ENCODE peak calls at places on chromosomes 13 and 19, in eight cellular contexts. Q is GM12878, K is left ventricle myocardium inferior, M is IMR-90, U is tibial nerve, H is MM.1S, D is upper lobe of right lung, V is gastrocnemius medialis. B is an unnamed sample. For H3K4me1, the result is how much of the 10 kb centered on the place peaks cover.

GRCh38 chr19:34172661-34173144 is 399 bp downstream of the LSM14A start:
- DNase-seq in H (no peak), K (peak), Q (no peak), M (no peak), V (peak), D (no peak), U (no peak), B (no peak)

GRCh38 chr19:16457195-16457953 is 14.4 kb downstream of the EPS15L1 start:
- DNase-seq in H (no peak), M (peak), V (no peak), K (peak), Q (no peak), U (no peak), D (no peak), B (peak)

GRCh38 chr19:18610556-18611326 is 1.9 kb upstream of the TMEM59L start:
- DNase-seq in V (no peak), H (no peak), Q (no peak), U (no peak), K (no peak), D (no peak), M (no peak), B (peak)

GRCh38 chr13:26280295-26280694 is 26.4 kb downstream of the CDK8 start:
- DNase-seq in U (no peak), V (no peak), D (no peak), K (no peak), Q (no peak), H (no peak), M (peak), B (no peak)

GRCh38 chr19:11538232-11539036 is at the start of gene CNN1:
- DNase-seq in Q (no peak), H (no peak), U (no peak), K (peak), V (no peak), M (peak), D (no peak), B (peak)

GRCh38 chr19:19372656-19373416 is 32.6 kb upstream of the GATAD2A start:
- DNase-seq in M (peak), Q (no peak), H (peak), U (no peak), D (peak), K (peak), V (peak), B (peak)

GRCh38 chr13:23789576-23790346 is 99.4 kb downstream of the MIPEP start:
- DNase-seq in K (no peak), H (no peak), M (no peak), D (no peak), Q (no peak), U (no peak), V (no peak), B (no peak)

GRCh38 chr19:18414504-18415176 is 4.6 kb upstream of the SSBP4 start:
- DNase-seq in U (no peak), D (peak), V (no peak), M (no peak), H (no peak), Q (no peak), K (peak), B (peak)

GRCh38 chr19:1453525-1454371 is 3.8 kb downstream of the APC2 start:
- DNase-seq in D (no peak), Q (no peak), H (no peak), U (peak), V (no peak), K (no peak), M (no peak), B (no peak)

GRCh38 chr19:7729831-7730285 is 2.1 kb downstream of the CLEC4G start:
- DNase-seq in U (no peak), D (no peak), H (no peak), K (no peak), V (no peak), M (no peak), Q (no peak), B (peak)

GRCh38 chr19:14560776-14561108 is 11.1 kb downstream of the NDUFB7 start:
- DNase-seq in V (no peak), H (no peak), U (no peak), K (no peak), M (no peak), D (no peak), Q (no peak), B (no peak)

GRCh38 chr13:110503037-110503901 is 58.3 kb downstream of the RAB20 start:
- DNase-seq in H (no peak), K (no peak), U (no peak), D (no peak), V (peak), M (peak), Q (no peak), B (peak)

GRCh38 chr13:42474954-42475353 is 99.0 kb upstream of the TNFSF11 start:
- DNase-seq in U (no peak), Q (no peak), D (no peak), V (no peak), K (no peak), H (no peak), M (peak), B (no peak)

GRCh38 chr13:32530841-32531253 is 7.7 kb downstream of the N4BP2L2 start:
- DNase-seq in H (peak), V (peak), Q (peak), K (no peak), D (no peak), M (peak), U (no peak), B (no peak)

GRCh38 chr13:37657134-37657533 is 58.6 kb upstream of the POSTN start:
- DNase-seq in V (no peak), M (peak), H (no peak), K (no peak), Q (no peak), D (no peak), U (no peak), B (no peak)

GRCh38 chr19:53868091-53868891 is 608 bp downstream of the MYADM start:
- DNase-seq in H (no peak), Q (no peak), M (peak), U (no peak), K (peak), D (peak), V (no peak), B (peak)

GRCh38 chr13:110535526-110535925 is 26.0 kb downstream of the RAB20 start:
- DNase-seq in H (no peak), M (no peak), V (no peak), Q (no peak), D (no peak), U (no peak), K (no peak), B (no peak)

GRCh38 chr13:72456486-72456885 is 270.9 kb downstream of the MZT1 start:
- DNase-seq in V (no peak), K (no peak), H (no peak), U (no peak), Q (no peak), D (no peak), M (no peak), B (no peak)

GRCh38 chr19:47310819-47311218 is 1.2 kb downstream of the C5AR1 start:
- DNase-seq in H (no peak), Q (no peak), V (no peak), M (peak), K (peak), U (no peak), D (peak), B (no peak)

GRCh38 chr19:1512671-1513491 is at the start of gene ADAMTSL5:
- DNase-seq in M (peak), V (no peak), H (peak), D (peak), K (peak), Q (no peak), U (no peak), B (no peak)

GRCh38 chr13:113483504-113484287 is 6.8 kb downstream of the DCUN1D2 start:
- DNase-seq in H (no peak), K (no peak), Q (no peak), U (no peak), V (no peak), D (no peak), M (no peak), B (no peak)

GRCh38 chr13:71867101-71867814 is at the start of gene DACH1:
- DNase-seq in M (peak), D (peak), H (peak), Q (no peak), V (no peak), K (peak), U (no peak), B (peak)

GRCh38 chr13:42272115-42272756 is at the start of gene AKAP11:
- DNase-seq in Q (no peak), K (peak), V (peak), H (no peak), M (peak), U (no peak), D (peak), B (no peak)

GRCh38 chr19:36032251-36033104 is at the start of gene CLIP3:
- DNase-seq in K (peak), M (peak), D (no peak), Q (no peak), H (no peak), V (no peak), U (no peak), B (peak)

GRCh38 chr13:46866150-46866549 is 30.7 kb downstream of the HTR2A start:
- DNase-seq in K (no peak), U (no peak), V (peak), M (peak), Q (no peak), H (no peak), D (peak), B (no peak)

GRCh38 chr13:67416047-67416925 is 186.2 kb upstream of the PCDH9 start:
- DNase-seq in Q (no peak), K (no peak), V (no peak), U (no peak), M (peak), D (peak), H (no peak), B (no peak)

GRCh38 chr13:110559429-110559943 is 2.0 kb downstream of the RAB20 start:
- DNase-seq in D (peak), V (no peak), M (peak), Q (no peak), H (no peak), U (no peak), K (peak), B (peak)

GRCh38 chr19:4094761-4095487 is 28.2 kb upstream of the ZBTB7A start:
- DNase-seq in M (no peak), U (no peak), Q (no peak), H (no peak), V (no peak), D (no peak), K (no peak), B (no peak)

GRCh38 chr13:79631260-79631659 is 150.3 kb downstream of the NDFIP2 start:
- DNase-seq in V (peak), Q (no peak), D (no peak), U (no peak), M (peak), H (no peak), K (no peak), B (no peak)

GRCh38 chr13:46687810-46688209 is 109.2 kb downstream of the ESD start:
- DNase-seq in U (no peak), V (no peak), Q (no peak), M (peak), K (no peak), D (no peak), H (no peak), B (no peak)

GRCh38 chr13:52926971-52927370 is 78.5 kb upstream of the PCDH8 start:
- DNase-seq in H (no peak), D (no peak), Q (no peak), K (no peak), V (no peak), U (no peak), M (no peak), B (no peak)

GRCh38 chr19:50555447-50556235 is 12.6 kb downstream of the LRRC4B start:
- DNase-seq in K (peak), Q (no peak), V (no peak), M (no peak), D (no peak), U (no peak), H (no peak), B (no peak)

GRCh38 chr13:79668353-79668752 is 187.4 kb downstream of the NDFIP2 start:
- DNase-seq in D (no peak), K (no peak), Q (no peak), M (no peak), V (no peak), U (no peak), H (no peak), B (no peak)

GRCh38 chr13:73842621-73843020 is 291.6 kb downstream of the KLF12 start:
- DNase-seq in D (no peak), V (no peak), U (no peak), Q (no peak), M (peak), K (no peak), H (no peak), B (no peak)

GRCh38 chr13:35769812-35770211 is 293.3 kb upstream of the MAB21L1 start:
- DNase-seq in U (no peak), D (no peak), K (no peak), V (no peak), Q (no peak), M (no peak), H (no peak), B (no peak)

GRCh38 chr13:59269476-59269875 is 894.3 kb downstream of the DIAPH3 start:
- DNase-seq in M (peak), U (no peak), H (no peak), Q (no peak), V (no peak), K (no peak), D (no peak), B (no peak)

GRCh38 chr13:95882121-95882520 is 171.1 kb downstream of the UGGT2 start:
- DNase-seq in U (no peak), K (no peak), H (no peak), V (no peak), Q (no peak), D (no peak), M (no peak), B (no peak)

GRCh38 chr19:2394669-2395292 is 32.6 kb downstream of the TIMM13 start:
- DNase-seq in Q (peak), U (no peak), H (peak), M (no peak), V (no peak), D (no peak), K (no peak), B (no peak)

GRCh38 chr13:39602614-39603366 is at the start of gene LHFPL6:
- DNase-seq in V (peak), D (peak), H (peak), U (peak), M (peak), K (peak), Q (no peak), B (peak)
- TF ChIP-seq CTCF in V (no peak), D (peak), H (no peak), U (peak), M (peak), K (peak), Q (peak), B (peak)

GRCh38 chr19:5940260-5941208 is 26.5 kb downstream of the CAPS start:
- DNase-seq in M (no peak), K (no peak), U (no peak), H (no peak), V (no peak), Q (no peak), D (no peak), B (no peak)

GRCh38 chr19:5935473-5936307 is 21.6 kb downstream of the CAPS start:
- DNase-seq in H (no peak), K (no peak), D (no peak), U (no peak), Q (no peak), M (peak), V (no peak), B (no peak)

GRCh38 chr19:5934779-5935472 is 20.9 kb downstream of the CAPS start:
- DNase-seq in K (peak), H (no peak), M (peak), Q (no peak), D (no peak), U (no peak), V (no peak), B (no peak)

GRCh38 chr19:5936308-5936980 is 22.4 kb downstream of the CAPS start:
- DNase-seq in Q (no peak), U (no peak), K (no peak), V (no peak), H (no peak), D (no peak), M (no peak), B (no peak)

DNA sequence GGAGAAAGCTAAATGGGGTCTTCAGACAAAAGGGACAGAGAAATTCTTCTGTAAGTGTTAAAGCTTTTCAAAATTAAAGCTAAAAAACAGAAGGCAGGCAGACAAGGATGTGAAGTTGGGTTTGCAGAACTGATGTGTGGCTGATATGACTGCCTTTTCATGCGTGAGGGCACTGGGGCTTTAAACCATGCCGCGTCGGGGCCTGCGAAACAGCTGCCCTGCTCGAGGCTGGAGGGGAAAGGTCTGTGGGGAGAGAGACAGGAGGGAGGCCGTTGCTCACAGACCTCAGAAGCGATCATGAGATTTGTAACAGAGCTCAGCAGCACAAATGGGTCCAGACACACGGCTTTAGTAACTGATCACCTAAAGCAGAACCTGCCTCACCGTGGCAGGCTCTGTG is 23.5 kb downstream of the CAPS start:
- DNase-seq in U (no peak), H (no peak), Q (no peak), D (no peak), V (no peak), M (no peak), K (no peak), B (no peak)
- H3K4me3 ChIP-seq in U (no peak), H (no peak), Q (no peak), D (no peak), V (no peak), M (no peak), K (no peak), B (no peak)

DNA sequence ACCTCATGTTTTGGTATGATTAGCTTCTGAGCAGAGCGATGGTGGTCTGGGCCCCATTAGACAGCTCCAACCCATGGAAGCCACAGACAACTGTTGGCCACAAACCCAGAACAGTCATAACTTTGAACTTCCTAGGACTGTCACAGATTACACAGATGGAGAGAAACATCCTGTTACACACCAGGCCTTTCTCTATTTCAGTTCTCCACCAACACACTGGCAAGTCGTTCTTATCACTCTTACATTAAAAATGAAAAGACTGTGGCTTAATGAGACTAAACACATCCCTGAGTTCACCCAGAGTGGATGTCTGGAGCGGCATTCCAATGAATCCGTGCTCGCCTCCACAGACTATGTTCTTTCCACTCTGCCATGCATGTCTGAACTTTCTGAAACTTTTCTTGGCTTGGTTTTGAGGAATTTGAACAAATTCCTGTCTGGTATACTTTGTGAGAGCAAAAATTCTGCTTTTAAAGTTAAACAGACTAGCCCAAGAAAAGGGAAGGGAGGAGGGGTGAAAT is 109.1 kb downstream of the NALCN start:
- DNase-seq in K (no peak), V (no peak), D (no peak), M (peak), H (no peak), U (no peak), Q (no peak), B (no peak)
- H3K4me1 ChIP-seq in K (under half), V (under half), D (under half), M (under half), H (under half), U (under half), Q (under half), B (under half)

GRCh38 chr19:42290523-42291436 is 11.2 kb upstream of the PRR19 start:
- DNase-seq in Q (no peak), U (no peak), H (no peak), V (no peak), M (no peak), K (no peak), D (no peak), B (peak)
- TF ChIP-seq CTCF in Q (peak), U (no peak), H (peak), V (peak), M (peak), K (peak), D (peak), B (no peak)

GRCh38 chr19:48634424-48635262 is 2.5 kb downstream of the DBP start:
- DNase-seq in K (peak), D (peak), H (peak), M (peak), U (peak), V (peak), Q (peak), B (peak)
- H3K4me3 ChIP-seq in K (peak), D (peak), H (peak), M (peak), U (peak), V (peak), Q (peak), B (peak)

DNA sequence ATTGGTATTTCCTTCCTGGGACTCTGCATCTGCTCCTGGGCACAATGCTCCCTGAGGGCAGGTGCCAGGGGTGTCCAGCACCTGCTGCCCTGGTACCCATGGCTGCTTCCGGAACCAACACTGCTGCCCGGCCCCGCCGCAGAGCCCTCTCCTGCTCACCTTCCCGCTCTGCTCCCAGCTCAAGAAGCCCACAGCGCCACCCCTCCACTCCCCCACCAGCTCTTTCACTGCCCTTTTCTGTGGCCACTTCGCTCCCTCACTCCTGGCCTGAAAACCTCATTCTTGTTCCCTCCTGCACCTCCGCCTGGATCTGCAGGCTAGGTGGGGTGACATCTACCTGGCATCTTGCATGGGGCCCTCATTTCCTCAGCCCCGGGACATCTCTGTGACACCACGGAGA is 6.4 kb downstream of the ZNF787 start:
- DNase-seq in K (no peak), H (no peak), U (no peak), Q (no peak), V (no peak), D (no peak), M (no peak), B (no peak)
- H3K4me1 ChIP-seq in K (half or more), H (under half), U (half or more), Q (under half), V (half or more), D (half or more), M (under half), B (under half)

B was measured in kidney.